ENCODE peak calls at places on chromosome 3, in four cellular contexts. Q is astrocyte, F is MM.1S, Y is hepatocyte. Z is an unnamed sample. For H3K9me3, the result is how much of the 10 kb centered on the place peaks cover.

GRCh38 chr3:51717947-51718346 is 11.1 kb downstream of the GRM2 start:
- DNase-seq in Q (no peak), F (no peak), Y (peak), Z (no peak)

GRCh38 chr3:194130807-194131589 is 5.0 kb upstream of the HES1 start:
- DNase-seq in Q (peak), F (peak), Y (peak), Z (no peak)

GRCh38 chr3:97871788-97872187 is 50.0 kb downstream of the CRYBG3 start:
- DNase-seq in Q (no peak), F (no peak), Y (no peak), Z (no peak)

GRCh38 chr3:63975705-63976104 is 47.6 kb downstream of the PSMD6 start:
- DNase-seq in Q (peak), F (no peak), Y (no peak), Z (peak)

GRCh38 chr3:122215592-122216298 is 32.3 kb downstream of the CASR start:
- DNase-seq in Q (no peak), F (no peak), Y (no peak), Z (no peak)

GRCh38 chr3:33877187-33877586 is 78.8 kb downstream of the PDCD6IP start:
- DNase-seq in Q (no peak), F (no peak), Y (no peak), Z (no peak)

GRCh38 chr3:44016818-44017217 is 224.9 kb upstream of the TOPAZ1 start:
- DNase-seq in Q (no peak), F (no peak), Y (no peak), Z (no peak)

GRCh38 chr3:37993067-37993809 is 2.7 kb downstream of the VILL start:
- DNase-seq in Q (no peak), F (no peak), Y (no peak), Z (no peak)

GRCh38 chr3:124786491-124787241 is 56.4 kb downstream of the UMPS start:
- DNase-seq in Q (peak), F (no peak), Y (peak), Z (peak)

GRCh38 chr3:107999215-107999775 is 91.5 kb downstream of the CD47 start:
- DNase-seq in Q (peak), F (no peak), Y (no peak), Z (no peak)

GRCh38 chr3:27728195-27729087 is 6.3 kb upstream of the EOMES start:
- DNase-seq in Q (no peak), F (no peak), Y (no peak), Z (peak)
- TF ChIP-seq EZH2 in Q (peak), F (no peak), Y (peak), Z (peak)

GRCh38 chr3:149626671-149627070 is 31.2 kb downstream of the WWTR1 start:
- DNase-seq in Q (no peak), F (no peak), Y (no peak), Z (no peak)
- H3K27ac ChIP-seq in Q (no peak), F (no peak), Y (no peak), Z (no peak)

GRCh38 chr3:126084667-126085180 is 800 bp upstream of the SLC41A3 start:
- DNase-seq in Q (no peak), F (no peak), Y (no peak), Z (no peak)
- H3K9me3 ChIP-seq in Q (under half), F (under half), Y (under half), Z (under half)

GRCh38 chr3:6861989-6862879 is 1.3 kb downstream of the GRM7 start:
- DNase-seq in Q (no peak), F (no peak), Y (peak), Z (no peak)
- TF ChIP-seq EZH2 in Q (no peak), F (no peak), Y (no peak), Z (no peak)

Z was measured in A673.